ENCODE peak calls at places on chromosomes 1 and 21, in five cellular contexts. T is small intestine, X is bronchial epithelial cell, A is GM23248, N is choroid plexus epithelial cell. M is an unnamed sample.

GRCh38 chr1:201552941-201553341 is 14.0 kb downstream of the NAV1 start:
- DNase-seq in T (no peak), X (no peak), A (peak), N (peak), M (no peak)

GRCh38 chr1:115545791-115546733 is 95.7 kb upstream of the VANGL1 start:
- DNase-seq in T (peak), X (peak), A (peak), N (peak), M (peak)

GRCh38 chr1:20279507-20279906 is 11.2 kb upstream of the VWA5B1 start:
- DNase-seq in T (no peak), X (peak), A (peak), N (peak), M (no peak)

GRCh38 chr21:27366846-27367245 is 400.0 kb upstream of the ADAMTS5 start:
- DNase-seq in T (no peak), X (no peak), A (peak), N (no peak), M (no peak)

GRCh38 chr1:16625497-16626408 is 12.4 kb upstream of the NBPF1 start:
- DNase-seq in T (no peak), X (no peak), A (no peak), N (no peak), M (no peak)

GRCh38 chr1:21909787-21910503 is 27.2 kb downstream of the HSPG2 start:
- DNase-seq in T (no peak), X (peak), A (peak), N (peak), M (peak)

GRCh38 chr21:31530918-31531705 is 128.4 kb upstream of the SOD1 start:
- DNase-seq in T (no peak), X (peak), A (peak), N (peak), M (no peak)

GRCh38 chr21:33266784-33267135 is 593 bp downstream of the IL10RB start:
- DNase-seq in T (peak), X (no peak), A (peak), N (no peak), M (no peak)

GRCh38 chr21:26920055-26920454 is 46.8 kb downstream of the ADAMTS5 start:
- DNase-seq in T (no peak), X (peak), A (peak), N (peak), M (no peak)

GRCh38 chr1:58818075-58818474 is 34.2 kb upstream of the JUN start:
- DNase-seq in T (no peak), X (peak), A (peak), N (peak), M (no peak)

GRCh38 chr1:168913711-168914463 is 184.9 kb upstream of the DPT start:
- DNase-seq in T (no peak), X (no peak), A (no peak), N (no peak), M (no peak)

GRCh38 chr1:85612704-85613361 is 32.3 kb downstream of the CCN1 start:
- DNase-seq in T (peak), X (peak), A (peak), N (peak), M (peak)

GRCh38 chr1:44842763-44843655 is at the start of gene PTCH2:
- DNase-seq in T (no peak), X (no peak), A (peak), N (peak), M (peak)

GRCh38 chr1:147225193-147225730 is at the start of gene FMO5:
- DNase-seq in T (peak), X (peak), A (peak), N (peak), M (peak)

GRCh38 chr1:16017461-16018303 is at the start of gene HSPB7:
- DNase-seq in T (no peak), X (no peak), A (peak), N (peak), M (peak)

GRCh38 chr1:221832151-221832550 is 90.3 kb upstream of the DUSP10 start:
- DNase-seq in T (no peak), X (peak), A (no peak), N (no peak), M (no peak)

GRCh38 chr1:232162001-232162400 is 467.9 kb downstream of the SIPA1L2 start:
- DNase-seq in T (no peak), X (no peak), A (no peak), N (no peak), M (no peak)

DNA sequence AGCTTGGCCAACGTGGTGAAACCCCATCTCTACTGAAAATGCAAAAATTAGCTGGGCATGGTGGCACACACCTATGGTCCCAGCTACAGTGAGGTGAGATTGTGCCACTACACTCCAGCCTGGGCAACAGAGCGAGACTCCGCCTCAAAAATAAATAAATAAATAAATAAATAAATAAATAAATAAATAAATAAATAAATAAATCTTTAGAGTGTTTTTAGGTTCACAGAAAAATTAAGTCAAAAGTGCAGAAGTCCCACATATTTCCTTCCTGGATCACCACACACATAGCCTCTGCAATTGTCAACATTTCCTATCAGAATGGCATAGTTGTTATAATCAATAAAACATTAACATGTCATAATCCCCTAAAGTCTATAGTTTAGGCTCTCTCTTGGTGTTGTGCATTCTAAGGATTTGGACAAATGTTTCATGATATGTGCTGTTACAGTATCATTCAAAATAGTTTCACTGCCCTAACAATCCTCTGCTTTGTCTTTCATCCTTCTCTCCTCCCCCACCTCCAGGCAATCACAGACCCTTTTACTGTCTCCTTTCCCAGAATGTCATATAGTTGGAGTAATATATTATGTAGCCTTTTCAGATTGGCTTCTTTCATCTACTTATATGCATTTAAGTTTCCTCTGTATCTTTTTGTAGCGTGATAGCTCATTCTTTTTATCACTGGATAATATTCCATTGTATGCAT is 58.3 kb downstream of the LAMC1 start:
- DNase-seq in T (no peak), X (no peak), A (no peak), N (no peak), M (no peak)
- H3K4me3 ChIP-seq in T (no peak), X (no peak), A (no peak), N (no peak), M (no peak)

DNA sequence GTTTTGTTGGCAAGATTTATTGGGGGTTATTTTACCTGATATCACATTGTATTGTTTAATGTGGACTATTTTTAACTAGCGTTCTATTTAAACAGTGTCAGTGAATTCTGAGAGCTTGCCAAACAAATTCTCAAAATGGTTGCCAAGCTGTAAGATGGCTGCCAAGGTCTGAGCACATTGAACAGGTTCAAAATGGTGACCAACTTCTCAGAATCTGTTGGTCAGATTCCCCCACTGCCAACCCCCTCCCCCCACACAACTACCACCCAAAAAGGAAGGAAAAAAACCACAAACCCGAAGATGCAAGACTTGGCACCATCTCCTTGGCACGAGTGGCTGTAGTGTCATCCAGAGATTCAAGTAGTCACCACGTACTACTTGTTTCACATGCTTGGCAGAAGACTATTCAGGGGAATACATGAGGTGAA is 159.1 kb downstream of the NFIA start:
- DNase-seq in T (no peak), X (peak), A (peak), N (no peak), M (peak)
- H3K4me3 ChIP-seq in T (no peak), X (peak), A (no peak), N (no peak), M (no peak)

DNA sequence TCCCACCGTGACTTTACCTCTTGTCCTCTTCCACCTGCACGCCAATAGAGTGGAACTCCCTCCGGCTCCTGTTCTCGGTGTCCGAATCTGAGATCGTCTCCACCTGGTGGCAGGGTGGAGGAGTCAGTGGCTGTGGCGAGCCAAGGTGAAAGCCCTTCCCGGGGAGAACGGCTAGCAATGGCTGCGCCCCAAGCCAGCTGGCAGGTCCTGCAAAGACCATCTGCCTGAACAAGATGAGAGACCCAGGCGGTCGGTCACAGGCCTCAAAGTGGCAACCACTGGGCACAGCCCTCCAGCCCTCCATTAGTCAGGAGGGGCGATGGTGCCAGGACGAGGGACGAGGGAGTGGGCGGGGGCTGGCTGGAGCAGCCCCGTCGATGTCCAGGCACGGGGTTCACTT is 25.4 kb upstream of the SMIM12 start:
- DNase-seq in T (no peak), X (no peak), A (no peak), N (no peak), M (no peak)
- H3K4me3 ChIP-seq in T (peak), X (no peak), A (no peak), N (no peak), M (peak)

GRCh38 chr1:110321045-110321444 is 18.1 kb upstream of the RBM15 start:
- DNase-seq in T (no peak), X (no peak), A (no peak), N (no peak), M (no peak)

GRCh38 chr1:110320168-110320518 is 19.0 kb upstream of the RBM15 start:
- DNase-seq in T (no peak), X (no peak), A (no peak), N (no peak), M (no peak)

GRCh38 chr1:110316735-110317134 is 22.4 kb upstream of the RBM15 start:
- DNase-seq in T (no peak), X (no peak), A (no peak), N (no peak), M (no peak)

GRCh38 chr1:110319332-110320167 is 19.6 kb upstream of the RBM15 start:
- DNase-seq in T (no peak), X (peak), A (no peak), N (no peak), M (no peak)

GRCh38 chr1:110318046-110318445 is 21.1 kb upstream of the RBM15 start:
- DNase-seq in T (no peak), X (no peak), A (no peak), N (no peak), M (no peak)
- H3K4me3 ChIP-seq in T (no peak), X (no peak), A (no peak), N (no peak), M (no peak)

DNA sequence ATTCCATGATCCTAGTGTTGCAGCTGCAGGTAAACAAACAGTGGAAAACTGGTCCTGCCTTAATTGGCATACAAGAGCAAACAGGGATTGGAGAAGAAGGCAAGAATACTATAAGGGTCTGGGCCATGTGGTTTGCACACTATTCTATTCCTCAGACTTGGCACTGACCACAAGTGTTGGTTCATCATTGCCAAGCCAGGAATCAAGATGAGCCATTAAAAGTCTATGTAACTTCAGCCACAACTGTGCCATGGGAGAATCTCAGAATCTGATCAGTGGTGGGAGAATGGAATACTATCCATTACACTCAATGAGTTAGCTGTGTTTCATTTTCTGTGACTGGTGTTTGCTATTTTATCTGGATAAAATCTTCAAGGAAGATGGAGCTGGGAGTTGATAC is 26.2 kb upstream of the FCER1A start:
- DNase-seq in T (no peak), X (no peak), A (no peak), N (no peak), M (no peak)
- H3K4me3 ChIP-seq in T (no peak), X (no peak), A (no peak), N (no peak), M (no peak)

GRCh38 chr1:214303538-214303937 is 22.6 kb downstream of the SMYD2 start:
- DNase-seq in T (no peak), X (no peak), A (peak), N (no peak), M (no peak)
- H3K4me3 ChIP-seq in T (no peak), X (no peak), A (peak), N (no peak), M (no peak)

GRCh38 chr1:31364561-31365255 is 8.2 kb downstream of the FABP3 start:
- DNase-seq in T (no peak), X (no peak), A (no peak), N (no peak), M (no peak)
- H3K4me3 ChIP-seq in T (no peak), X (no peak), A (no peak), N (no peak), M (no peak)

GRCh38 chr1:31943546-31944184 is 5.5 kb upstream of the PTP4A2 start:
- DNase-seq in T (peak), X (no peak), A (peak), N (no peak), M (no peak)
- H3K4me3 ChIP-seq in T (peak), X (no peak), A (peak), N (no peak), M (peak)

M was measured in heart right ventricle.